ENCODE peak calls at places on chromosome 1, in six cellular contexts. Y is small intestine, F is germinal center, D is bronchial epithelial cell, J is KG1, O is NCI-H748 treated with DMSO at 0.1 percent for 48 hours. X is an unnamed sample.
A peak's percentile ranks its signal among the peaks of the same experiment; 100 is the strongest.

GRCh38 chr1:67274623-67275325 is 32.9 kb upstream of the IL12RB2 start:
- DNase-seq in Y (no peak), F (no peak), D (no peak), J (no peak), O (no peak), X (no peak)

GRCh38 chr1:7389786-7390603 is 381.1 kb upstream of the VAMP3 start:
- DNase-seq in Y (no peak), F (no peak), D (no peak), J (no peak), O (no peak), X (no peak)

GRCh38 chr1:169741666-169742394 is 8.0 kb upstream of the SELE start:
- DNase-seq in Y (no peak), F (no peak), D (no peak), J (no peak), O (no peak), X (no peak)

GRCh38 chr1:27572019-27572678 is 31.8 kb downstream of the AHDC1 start:
- DNase-seq in Y (no peak), F (no peak), D (no peak), J (no peak), O (no peak), X (no peak)

GRCh38 chr1:230173176-230173575 is 106.1 kb downstream of the GALNT2 start:
- DNase-seq in Y (no peak), F (no peak), D (no peak), J (no peak), O (no peak), X (no peak)

GRCh38 chr1:8456991-8457390 is 139.1 kb downstream of the SLC45A1 start:
- DNase-seq in Y (no peak), F (no peak), D (no peak), J (no peak), O (no peak), X (no peak)

GRCh38 chr1:164794310-164794709 is 235.3 kb downstream of the PBX1 start:
- DNase-seq in Y (no peak), F (no peak), D (peak; percentile 87), J (no peak), O (no peak), X (peak; percentile 80)

GRCh38 chr1:16055613-16056520 is 12.3 kb downstream of the CLCNKB start:
- DNase-seq in Y (peak; percentile 83), F (peak; percentile 92), D (peak; percentile 83), J (peak; percentile 11), O (peak; percentile 66), X (peak; percentile 85)

GRCh38 chr1:76944942-76945341 is 77.7 kb downstream of the ST6GALNAC5 start:
- DNase-seq in Y (no peak), F (no peak), D (no peak), J (no peak), O (no peak), X (no peak)

GRCh38 chr1:31562707-31563360 is 13.5 kb upstream of the TINAGL1 start:
- DNase-seq in Y (peak; percentile 24), F (no peak), D (peak; percentile 92), J (no peak), O (no peak), X (peak; percentile 69)

GRCh38 chr1:156516821-156517220 is 16.2 kb upstream of the MEF2D start:
- DNase-seq in Y (no peak), F (no peak), D (no peak), J (no peak), O (no peak), X (no peak)

GRCh38 chr1:59243544-59243943 is 53.4 kb upstream of the FGGY start:
- DNase-seq in Y (no peak), F (no peak), D (no peak), J (no peak), O (no peak), X (no peak)

GRCh38 chr1:147389532-147390184 is 147.2 kb downstream of the CHD1L start:
- DNase-seq in Y (peak; percentile 31), F (peak; percentile 38), D (peak; percentile 47), J (peak; percentile 1), O (peak; percentile 39), X (peak; percentile 29)

GRCh38 chr1:115090547-115090946 is 1.2 kb upstream of the TSPAN2 start:
- DNase-seq in Y (no peak), F (no peak), D (no peak), J (no peak), O (no peak), X (no peak)

GRCh38 chr1:975896-976683 is 5.8 kb downstream of the PERM1 start:
- DNase-seq in Y (peak; percentile 68), F (peak; percentile 79), D (peak; percentile 61), J (no peak), O (peak; percentile 47), X (peak; percentile 77)

GRCh38 chr1:107683198-107683657 is 281.8 kb downstream of the VAV3 start:
- DNase-seq in Y (peak; percentile 95), F (no peak), D (peak; percentile 79), J (no peak), O (peak; percentile 57), X (peak; percentile 27)

GRCh38 chr1:25821630-25822091 is 1.9 kb downstream of the MTFR1L start:
- DNase-seq in Y (no peak), F (no peak), D (no peak), J (no peak), O (no peak), X (no peak)

GRCh38 chr1:69534829-69535228 is 32.9 kb upstream of the LRRC7 start:
- DNase-seq in Y (no peak), F (no peak), D (no peak), J (no peak), O (no peak), X (no peak)

GRCh38 chr1:101004061-101004460 is 21.5 kb downstream of the DPH5 start:
- DNase-seq in Y (peak; percentile 3), F (no peak), D (peak; percentile 85), J (no peak), O (no peak), X (peak; percentile 31)

GRCh38 chr1:951364-951763 is 7.7 kb downstream of the NOC2L start:
- DNase-seq in Y (no peak), F (no peak), D (no peak), J (no peak), O (no peak), X (no peak)

GRCh38 chr1:34885405-34886247 is 26.1 kb upstream of the SMIM12 start:
- DNase-seq in Y (peak; percentile 23), F (peak; percentile 66), D (peak; percentile 7), J (no peak), O (peak; percentile 10), X (peak; percentile 38)